ENCODE peak calls at places on chromosomes 13 and 19, in five cellular contexts. S is brain microvascular endothelial cell, N is IMR-90, Y is endodermal cell, I is SK-N-MC. F is an unnamed sample.

GRCh38 chr13:39037410-39037879 is 444 bp downstream of the PROSER1 start:
- DNase-seq in S (no peak), N (no peak), Y (no peak), I (no peak), F (no peak)

GRCh38 chr19:15263361-15263985 is 31.2 kb upstream of the EPHX3 start:
- DNase-seq in S (no peak), N (no peak), Y (no peak), I (no peak), F (no peak)

GRCh38 chr19:4654437-4655361 is 15.4 kb downstream of the TNFAIP8L1 start:
- DNase-seq in S (no peak), N (no peak), Y (no peak), I (no peak), F (no peak)

GRCh38 chr19:42228640-42229039 is 8.5 kb downstream of the ZNF526 start:
- DNase-seq in S (no peak), N (no peak), Y (no peak), I (no peak), F (no peak)

GRCh38 chr13:47298506-47298905 is 401.7 kb upstream of the HTR2A start:
- DNase-seq in S (peak), N (peak), Y (no peak), I (no peak), F (no peak)

GRCh38 chr19:36141039-36141914 is 1.4 kb downstream of the CAPNS1 start:
- DNase-seq in S (peak), N (peak), Y (peak), I (no peak), F (no peak)

GRCh38 chr13:32804673-32805260 is 211.5 kb upstream of the KL start:
- DNase-seq in S (no peak), N (peak), Y (no peak), I (no peak), F (no peak)

GRCh38 chr19:20365146-20365545 is 198.1 kb downstream of the ZNF486 start:
- DNase-seq in S (no peak), N (no peak), Y (no peak), I (no peak), F (no peak)

GRCh38 chr13:82627183-82627582 is 1255.1 kb downstream of the SLITRK1 start:
- DNase-seq in S (peak), N (peak), Y (no peak), I (no peak), F (peak)

GRCh38 chr19:55340784-55341147 is 1.1 kb downstream of the KMT5C start:
- DNase-seq in S (no peak), N (no peak), Y (no peak), I (no peak), F (no peak)

GRCh38 chr19:2207008-2207407 is 29.1 kb downstream of the PLEKHJ1 start:
- DNase-seq in S (no peak), N (no peak), Y (no peak), I (no peak), F (no peak)

GRCh38 chr19:50308991-50309390 is 20.2 kb downstream of the KCNC3 start:
- DNase-seq in S (no peak), N (no peak), Y (peak), I (no peak), F (no peak)

GRCh38 chr13:80802946-80803345 is 462.0 kb upstream of the SPRY2 start:
- DNase-seq in S (no peak), N (no peak), Y (peak), I (no peak), F (no peak)

GRCh38 chr19:36032251-36033104 is at the start of gene CLIP3:
- DNase-seq in S (peak), N (peak), Y (peak), I (no peak), F (no peak)

GRCh38 chr19:15372470-15372869 is 7.1 kb downstream of the AKAP8 start:
- DNase-seq in S (no peak), N (no peak), Y (no peak), I (no peak), F (no peak)

GRCh38 chr13:110017379-110017778 is 231.0 kb upstream of the IRS2 start:
- DNase-seq in S (peak), N (peak), Y (peak), I (no peak), F (no peak)

GRCh38 chr19:16197188-16197621 is 506 bp upstream of the AP1M1 start:
- DNase-seq in S (peak), N (peak), Y (no peak), I (no peak), F (peak)

GRCh38 chr19:55209430-55210119 is at the start of gene PTPRH:
- DNase-seq in S (no peak), N (no peak), Y (no peak), I (no peak), F (no peak)

GRCh38 chr19:16141043-16141442 is 2.4 kb upstream of the HSH2D start:
- DNase-seq in S (no peak), N (no peak), Y (no peak), I (no peak), F (no peak)

GRCh38 chr19:19053508-19054314 is 10.1 kb upstream of the SLC25A42 start:
- DNase-seq in S (peak), N (peak), Y (peak), I (no peak), F (no peak)

GRCh38 chr19:35505956-35506355 is 7.5 kb downstream of the DMKN start:
- DNase-seq in S (no peak), N (no peak), Y (no peak), I (no peak), F (no peak)

GRCh38 chr13:48403151-48403631 is 9.7 kb downstream of the LPAR6 start:
- DNase-seq in S (no peak), N (peak), Y (no peak), I (no peak), F (no peak)

GRCh38 chr13:22336460-22336859 is 665.6 kb downstream of the FGF9 start:
- DNase-seq in S (no peak), N (no peak), Y (no peak), I (no peak), F (no peak)

GRCh38 chr19:47094557-47095517 is 18.7 kb downstream of the ZC3H4 start:
- DNase-seq in S (no peak), N (no peak), Y (peak), I (no peak), F (no peak)

GRCh38 chr19:35562336-35562735 is 1.1 kb downstream of the ATP4A start:
- DNase-seq in S (no peak), N (no peak), Y (no peak), I (no peak), F (no peak)

GRCh38 chr19:10079031-10079453 is 7.1 kb upstream of the SHFL start:
- DNase-seq in S (no peak), N (no peak), Y (peak), I (no peak), F (no peak)

GRCh38 chr19:33394723-33395560 is 21.4 kb downstream of the CEBPG start:
- DNase-seq in S (no peak), N (no peak), Y (no peak), I (no peak), F (no peak)

GRCh38 chr13:114315074-114315785 is 927 bp downstream of the CHAMP1 start:
- DNase-seq in S (no peak), N (no peak), Y (no peak), I (no peak), F (no peak)

GRCh38 chr19:13843104-13843921 is 33.6 kb upstream of the NANOS3 start:
- DNase-seq in S (no peak), N (peak), Y (peak), I (no peak), F (no peak)

GRCh38 chr13:20719783-20720182 is 16.3 kb downstream of the IL17D start:
- DNase-seq in S (no peak), N (no peak), Y (no peak), I (no peak), F (no peak)

GRCh38 chr13:20718958-20719566 is 15.6 kb downstream of the IL17D start:
- DNase-seq in S (no peak), N (no peak), Y (no peak), I (no peak), F (no peak)

GRCh38 chr13:20721454-20722357 is 18.2 kb downstream of the IL17D start:
- DNase-seq in S (peak), N (peak), Y (peak), I (no peak), F (no peak)

GRCh38 chr13:20720499-20720898 is 17.0 kb downstream of the IL17D start:
- DNase-seq in S (no peak), N (no peak), Y (no peak), I (no peak), F (no peak)

DNA sequence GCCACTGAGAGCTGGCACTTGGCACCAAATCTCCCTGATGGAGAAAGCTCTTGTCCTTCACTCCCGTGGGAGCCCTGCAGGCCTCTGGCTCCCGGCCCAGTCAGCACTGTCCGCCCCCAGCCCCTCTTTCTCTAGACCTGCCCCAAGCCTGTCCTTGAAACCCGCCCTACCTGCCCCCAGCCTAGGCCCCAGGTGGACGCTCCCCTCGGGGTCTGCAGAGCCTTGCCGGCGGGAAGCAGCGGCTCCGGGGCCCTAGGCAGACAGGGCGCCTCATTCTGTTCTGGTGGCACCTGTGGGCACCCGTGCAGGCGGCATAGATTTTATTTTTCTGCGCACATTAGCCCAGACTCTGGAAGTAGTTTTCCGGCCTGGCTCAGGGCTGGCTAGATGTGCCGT is 17.6 kb downstream of the IL17D start:
- DNase-seq in S (no peak), N (no peak), Y (no peak), I (no peak), F (no peak)
- H3K27ac ChIP-seq in S (no peak), N (no peak), Y (no peak), I (no peak), F (no peak)

GRCh38 chr19:28706693-28707092 is 506.3 kb downstream of the UQCRFS1 start:
- DNase-seq in S (no peak), N (no peak), Y (no peak), I (no peak), F (no peak)
- H3K27ac ChIP-seq in S (no peak), N (no peak), Y (no peak), I (no peak), F (no peak)

GRCh38 chr13:55199132-55199531 is 1941.6 kb upstream of the PRR20A start:
- DNase-seq in S (no peak), N (no peak), Y (peak), I (no peak), F (no peak)
- H3K27ac ChIP-seq in S (no peak), N (no peak), Y (no peak), I (no peak), F (no peak)

DNA sequence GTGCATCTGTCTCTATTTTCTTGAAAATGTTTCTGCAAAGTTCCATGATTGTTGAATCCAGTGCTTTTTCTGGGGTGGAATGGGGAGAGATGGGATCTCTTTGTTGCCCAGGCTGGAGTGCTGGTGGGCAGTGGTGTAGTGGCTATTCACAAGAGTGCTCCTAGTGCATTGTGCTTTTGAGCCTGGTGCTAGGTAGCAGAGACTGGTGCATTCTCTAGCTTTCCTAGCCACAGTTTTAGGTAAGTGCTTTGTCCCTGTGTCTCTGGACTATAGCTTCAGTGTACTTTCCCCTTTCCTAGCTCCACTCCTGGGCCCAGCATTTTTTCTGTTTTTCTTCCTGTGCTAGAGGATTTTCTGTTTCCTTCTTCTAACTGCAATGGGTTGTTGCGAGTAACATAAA is 825.6 kb downstream of the SLITRK6 start:
- DNase-seq in S (no peak), N (no peak), Y (peak), I (no peak), F (no peak)
- H3K27ac ChIP-seq in S (no peak), N (no peak), Y (no peak), I (no peak), F (no peak)

GRCh38 chr13:51231456-51231855 is 9.3 kb downstream of the FAM124A start:
- DNase-seq in S (no peak), N (no peak), Y (peak), I (no peak), F (no peak)
- H3K27ac ChIP-seq in S (no peak), N (no peak), Y (no peak), I (no peak), F (no peak)

F was measured in epithelial cell of prostate.